ENCODE peak calls at places on chromosomes 11 and 22, in six cellular contexts. R, D, X, P, W and Z are unnamed samples.

GRCh38 chr11:43987384-43988039 is 45.1 kb downstream of the C11orf96 start:
- DNase-seq in R (peak), D (no peak), X (no peak), P (peak), W (no peak), Z (peak)

GRCh38 chr11:32088117-32088941 is 2.5 kb upstream of the RCN1 start:
- DNase-seq in R (peak), D (peak), X (no peak), P (no peak), W (no peak), Z (peak)

GRCh38 chr11:66684635-66685034 is 6.9 kb upstream of the RBM4B start:
- DNase-seq in R (no peak), D (no peak), X (no peak), P (no peak), W (no peak), Z (no peak)

GRCh38 chr11:65855927-65856363 is 2.0 kb downstream of the CFL1 start:
- DNase-seq in R (no peak), D (no peak), X (no peak), P (no peak), W (no peak), Z (no peak)

GRCh38 chr22:42116848-42117424 is 13.7 kb downstream of the CYP2D6 start:
- DNase-seq in R (no peak), D (no peak), X (no peak), P (peak), W (peak), Z (no peak)

GRCh38 chr11:68282141-68282860 is 10.5 kb upstream of the C11orf24 start:
- DNase-seq in R (no peak), D (peak), X (no peak), P (no peak), W (no peak), Z (no peak)

GRCh38 chr22:36194971-36195370 is 6.6 kb downstream of the APOL4 start:
- DNase-seq in R (peak), D (peak), X (peak), P (peak), W (peak), Z (peak)

GRCh38 chr11:126109941-126110731 is 47.5 kb upstream of the CDON start:
- DNase-seq in R (no peak), D (no peak), X (no peak), P (no peak), W (no peak), Z (no peak)

GRCh38 chr22:25564979-25565677 is 653 bp downstream of the GRK3 start:
- DNase-seq in R (no peak), D (no peak), X (peak), P (peak), W (peak), Z (peak)

GRCh38 chr22:39723899-39724351 is 153.4 kb downstream of the CACNA1I start:
- DNase-seq in R (no peak), D (peak), X (no peak), P (no peak), W (no peak), Z (no peak)

GRCh38 chr11:117986981-117987495 is 844 bp downstream of the IL10RA start:
- DNase-seq in R (no peak), D (no peak), X (no peak), P (peak), W (no peak), Z (no peak)

GRCh38 chr11:117984471-117984870 is 1.7 kb upstream of the IL10RA start:
- DNase-seq in R (no peak), D (no peak), X (no peak), P (no peak), W (no peak), Z (no peak)

GRCh38 chr11:117989351-117990102 is 3.3 kb downstream of the IL10RA start:
- DNase-seq in R (peak), D (no peak), X (no peak), P (no peak), W (no peak), Z (no peak)

GRCh38 chr11:117983163-117983475 is 3.1 kb upstream of the IL10RA start:
- DNase-seq in R (no peak), D (no peak), X (no peak), P (no peak), W (no peak), Z (no peak)

DNA sequence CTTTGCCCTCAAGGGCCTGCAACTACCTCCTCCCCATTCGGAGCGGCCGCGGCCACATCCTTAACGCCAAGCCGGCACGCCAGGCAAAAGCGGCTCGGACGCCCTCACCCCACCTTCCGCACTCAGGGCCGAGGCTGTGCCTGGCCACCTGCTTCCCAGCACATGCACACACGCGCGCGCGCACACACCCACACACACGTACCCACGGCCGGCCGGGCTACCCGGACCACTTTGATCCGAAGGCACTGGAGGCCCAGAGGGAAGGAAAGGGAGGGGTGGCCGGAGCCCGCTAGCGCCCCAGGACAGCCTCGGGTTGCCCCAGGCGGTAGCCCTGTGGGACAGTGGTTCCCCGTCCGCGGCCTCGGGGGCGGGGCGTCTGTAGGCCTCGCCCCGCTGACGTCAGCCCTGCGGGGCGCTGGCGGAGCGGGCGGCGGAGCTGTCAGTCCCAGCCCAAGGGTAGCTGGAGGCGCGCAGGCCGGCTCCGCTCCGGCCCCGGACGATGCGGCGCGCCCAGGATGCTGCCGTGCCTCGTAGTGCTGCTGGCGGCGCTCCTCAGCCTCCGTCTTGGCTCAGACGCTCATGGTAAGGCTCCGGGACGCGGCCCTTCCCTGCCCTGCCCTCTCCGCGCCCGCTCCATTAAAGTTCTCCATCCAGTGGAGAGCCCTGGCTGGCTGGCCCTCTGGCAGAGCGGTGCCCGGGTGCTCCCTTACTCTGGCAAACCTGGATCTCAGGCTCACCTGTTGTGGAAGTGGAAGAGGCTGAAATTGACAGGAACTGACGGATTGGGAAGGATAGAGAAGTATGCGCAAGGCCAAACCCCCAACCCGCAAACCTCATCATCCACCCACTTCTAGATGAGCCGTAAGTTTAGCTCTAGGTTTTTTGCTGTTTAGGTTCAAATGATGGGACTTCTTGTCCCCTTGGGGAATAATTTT is at the start of gene IL10RA:
- DNase-seq in R (peak), D (peak), X (peak), P (peak), W (peak), Z (peak)
- TF ChIP-seq EP300 in R (no peak), D (no peak), X (no peak), P (no peak), W (no peak), Z (no peak)

DNA sequence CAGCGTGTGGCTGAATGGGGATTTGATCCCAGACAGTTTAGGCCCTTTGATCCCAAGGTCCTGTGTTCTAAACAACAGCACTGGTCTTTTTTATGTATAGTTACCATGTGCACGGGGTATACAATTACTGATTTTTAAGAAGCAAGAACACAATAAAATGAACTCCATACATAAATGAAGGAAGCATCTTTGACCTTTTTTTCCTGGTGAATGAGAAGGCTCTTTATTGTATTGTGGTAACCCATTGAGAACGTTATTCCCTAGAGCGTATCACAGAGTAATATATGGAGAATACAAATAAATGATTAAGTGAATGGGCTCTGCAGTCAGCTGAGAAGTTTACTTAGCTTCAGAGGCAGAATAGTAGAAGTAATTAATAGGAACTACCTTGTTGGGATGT is 563.6 kb downstream of the NTM start:
- DNase-seq in R (no peak), D (no peak), X (no peak), P (no peak), W (no peak), Z (no peak)
- H3K4me3 ChIP-seq in R (no peak), D (no peak), X (no peak), P (no peak), W (no peak), Z (no peak)

GRCh38 chr11:1762537-1763302 is 1.0 kb downstream of the CTSD start:
- DNase-seq in R (peak), D (peak), X (peak), P (peak), W (no peak), Z (no peak)
- TF ChIP-seq POLR2A in R (no peak), D (no peak), X (no peak), P (peak), W (no peak), Z (no peak)

GRCh38 chr11:102495161-102496042 is 35.1 kb downstream of the MMP7 start:
- DNase-seq in R (no peak), D (peak), X (peak), P (peak), W (peak), Z (peak)
- TF ChIP-seq EP300 in R (no peak), D (no peak), X (no peak), P (no peak), W (no peak), Z (no peak)